ENCODE peak calls at places on chromosomes 2 and 18, in seven cellular contexts. One of them, this sample, is unnamed.

GRCh38 chr18:57542126-57542525 is 44.4 kb downstream of the FECH start:
- DNase-seq in body of pancreas: no peak
- DNase-seq in tibial nerve: no peak
- DNase-seq in cardiac fibroblast: peak
- DNase-seq in naive thymus-derived CD8-positive, alpha-beta T cell: no peak
- DNase-seq in HCT116: no peak
- DNase-seq in thyroid gland: no peak
- DNase-seq in this sample: no peak

GRCh38 chr2:152106464-152106863 is 7.6 kb upstream of the CACNB4 start:
- DNase-seq in body of pancreas: no peak
- DNase-seq in HCT116: no peak
- DNase-seq in naive thymus-derived CD8-positive, alpha-beta T cell: no peak
- DNase-seq in cardiac fibroblast: no peak
- DNase-seq in thyroid gland: no peak
- DNase-seq in tibial nerve: no peak
- DNase-seq in this sample: no peak

GRCh38 chr2:43084699-43085091 is 141.7 kb downstream of the ZFP36L2 start:
- DNase-seq in HCT116: no peak
- DNase-seq in naive thymus-derived CD8-positive, alpha-beta T cell: no peak
- DNase-seq in body of pancreas: no peak
- DNase-seq in cardiac fibroblast: peak
- DNase-seq in tibial nerve: no peak
- DNase-seq in thyroid gland: peak
- DNase-seq in this sample: no peak

GRCh38 chr2:28346587-28346986 is 46.1 kb upstream of the FOSL2 start:
- DNase-seq in thyroid gland: no peak
- DNase-seq in cardiac fibroblast: no peak
- DNase-seq in tibial nerve: no peak
- DNase-seq in naive thymus-derived CD8-positive, alpha-beta T cell: no peak
- DNase-seq in HCT116: no peak
- DNase-seq in body of pancreas: no peak
- DNase-seq in this sample: peak

GRCh38 chr2:100038019-100038418 is 104.4 kb downstream of the AFF3 start:
- DNase-seq in body of pancreas: no peak
- DNase-seq in tibial nerve: no peak
- DNase-seq in cardiac fibroblast: no peak
- DNase-seq in thyroid gland: no peak
- DNase-seq in naive thymus-derived CD8-positive, alpha-beta T cell: no peak
- DNase-seq in HCT116: no peak
- DNase-seq in this sample: no peak

GRCh38 chr18:10461989-10462388 is 7.6 kb downstream of the APCDD1 start:
- DNase-seq in cardiac fibroblast: no peak
- DNase-seq in HCT116: no peak
- DNase-seq in naive thymus-derived CD8-positive, alpha-beta T cell: no peak
- DNase-seq in body of pancreas: no peak
- DNase-seq in tibial nerve: no peak
- DNase-seq in thyroid gland: no peak
- DNase-seq in this sample: no peak

GRCh38 chr2:11248-11941 is 34.9 kb downstream of the FAM110C start:
- DNase-seq in naive thymus-derived CD8-positive, alpha-beta T cell: peak
- DNase-seq in tibial nerve: no peak
- DNase-seq in HCT116: peak
- DNase-seq in body of pancreas: peak
- DNase-seq in thyroid gland: peak
- DNase-seq in cardiac fibroblast: peak
- DNase-seq in this sample: peak

GRCh38 chr2:70983506-70984227 is 5.2 kb downstream of the ANKRD53 start:
- DNase-seq in naive thymus-derived CD8-positive, alpha-beta T cell: no peak
- DNase-seq in cardiac fibroblast: no peak
- DNase-seq in body of pancreas: peak
- DNase-seq in HCT116: no peak
- DNase-seq in thyroid gland: no peak
- DNase-seq in tibial nerve: no peak
- DNase-seq in this sample: peak

GRCh38 chr2:25311866-25312575 is 29.7 kb downstream of the DNMT3A start:
- DNase-seq in cardiac fibroblast: no peak
- DNase-seq in body of pancreas: peak
- DNase-seq in HCT116: no peak
- DNase-seq in naive thymus-derived CD8-positive, alpha-beta T cell: no peak
- DNase-seq in tibial nerve: no peak
- DNase-seq in thyroid gland: peak
- DNase-seq in this sample: no peak

GRCh38 chr2:189285962-189286648 is 106.5 kb upstream of the COL5A2 start:
- DNase-seq in tibial nerve: no peak
- DNase-seq in thyroid gland: no peak
- DNase-seq in naive thymus-derived CD8-positive, alpha-beta T cell: no peak
- DNase-seq in HCT116: no peak
- DNase-seq in body of pancreas: no peak
- DNase-seq in cardiac fibroblast: peak
- DNase-seq in this sample: no peak

GRCh38 chr2:45627911-45628310 is 16.8 kb upstream of the SRBD1 start:
- DNase-seq in tibial nerve: no peak
- DNase-seq in thyroid gland: no peak
- DNase-seq in naive thymus-derived CD8-positive, alpha-beta T cell: no peak
- DNase-seq in body of pancreas: no peak
- DNase-seq in cardiac fibroblast: peak
- DNase-seq in HCT116: no peak
- DNase-seq in this sample: no peak

GRCh38 chr2:218149098-218149497 is 17.7 kb downstream of the CXCR1 start:
- DNase-seq in HCT116: no peak
- DNase-seq in cardiac fibroblast: no peak
- DNase-seq in body of pancreas: no peak
- DNase-seq in naive thymus-derived CD8-positive, alpha-beta T cell: no peak
- DNase-seq in thyroid gland: no peak
- DNase-seq in tibial nerve: no peak
- DNase-seq in this sample: no peak

GRCh38 chr2:233593201-233593600 is 24.2 kb upstream of the UGT1A8 start:
- DNase-seq in thyroid gland: no peak
- DNase-seq in HCT116: no peak
- DNase-seq in cardiac fibroblast: no peak
- DNase-seq in tibial nerve: no peak
- DNase-seq in naive thymus-derived CD8-positive, alpha-beta T cell: no peak
- DNase-seq in body of pancreas: no peak
- DNase-seq in this sample: no peak

GRCh38 chr2:183919167-183919566 is 679.2 kb upstream of the ZNF804A start:
- DNase-seq in naive thymus-derived CD8-positive, alpha-beta T cell: no peak
- DNase-seq in HCT116: no peak
- DNase-seq in thyroid gland: no peak
- DNase-seq in cardiac fibroblast: no peak
- DNase-seq in body of pancreas: no peak
- DNase-seq in tibial nerve: no peak
- DNase-seq in this sample: no peak

GRCh38 chr2:24164416-24164973 is 10.4 kb upstream of the FAM228A start:
- DNase-seq in body of pancreas: peak
- DNase-seq in thyroid gland: no peak
- DNase-seq in cardiac fibroblast: no peak
- DNase-seq in tibial nerve: no peak
- DNase-seq in HCT116: peak
- DNase-seq in naive thymus-derived CD8-positive, alpha-beta T cell: peak
- DNase-seq in this sample: no peak

GRCh38 chr2:53558867-53559266 is 208.7 kb upstream of the CHAC2 start:
- DNase-seq in HCT116: no peak
- DNase-seq in thyroid gland: no peak
- DNase-seq in cardiac fibroblast: no peak
- DNase-seq in tibial nerve: no peak
- DNase-seq in naive thymus-derived CD8-positive, alpha-beta T cell: no peak
- DNase-seq in body of pancreas: no peak
- DNase-seq in this sample: no peak

GRCh38 chr2:51424418-51424817 is 392.5 kb upstream of the NRXN1 start:
- DNase-seq in thyroid gland: no peak
- DNase-seq in body of pancreas: no peak
- DNase-seq in HCT116: peak
- DNase-seq in tibial nerve: no peak
- DNase-seq in naive thymus-derived CD8-positive, alpha-beta T cell: no peak
- DNase-seq in cardiac fibroblast: no peak
- DNase-seq in this sample: no peak

GRCh38 chr18:75869197-75869596 is 441.7 kb upstream of the SMIM21 start:
- DNase-seq in tibial nerve: no peak
- DNase-seq in naive thymus-derived CD8-positive, alpha-beta T cell: no peak
- DNase-seq in cardiac fibroblast: no peak
- DNase-seq in thyroid gland: no peak
- DNase-seq in HCT116: no peak
- DNase-seq in body of pancreas: no peak
- DNase-seq in this sample: no peak

GRCh38 chr2:62423883-62424458 is 82.0 kb downstream of the TMEM17 start:
- DNase-seq in cardiac fibroblast: no peak
- DNase-seq in naive thymus-derived CD8-positive, alpha-beta T cell: no peak
- DNase-seq in body of pancreas: no peak
- DNase-seq in HCT116: no peak
- DNase-seq in tibial nerve: no peak
- DNase-seq in thyroid gland: peak
- DNase-seq in this sample: no peak

GRCh38 chr2:10389596-10389995 is 58.5 kb downstream of the ODC1 start:
- DNase-seq in body of pancreas: no peak
- DNase-seq in thyroid gland: no peak
- DNase-seq in naive thymus-derived CD8-positive, alpha-beta T cell: no peak
- DNase-seq in cardiac fibroblast: no peak
- DNase-seq in tibial nerve: no peak
- DNase-seq in HCT116: no peak
- DNase-seq in this sample: peak

GRCh38 chr2:64166637-64167420 is 22.6 kb upstream of the PELI1 start:
- DNase-seq in HCT116: no peak
- DNase-seq in thyroid gland: no peak
- DNase-seq in tibial nerve: no peak
- DNase-seq in body of pancreas: no peak
- DNase-seq in naive thymus-derived CD8-positive, alpha-beta T cell: no peak
- DNase-seq in cardiac fibroblast: no peak
- DNase-seq in this sample: no peak

GRCh38 chr2:10531874-10532273 is 83.7 kb upstream of the ODC1 start:
- DNase-seq in cardiac fibroblast: no peak
- DNase-seq in tibial nerve: no peak
- DNase-seq in HCT116: no peak
- DNase-seq in body of pancreas: no peak
- DNase-seq in naive thymus-derived CD8-positive, alpha-beta T cell: no peak
- DNase-seq in thyroid gland: no peak
- DNase-seq in this sample: no peak

GRCh38 chr18:5461056-5461455 is 82.7 kb downstream of the EPB41L3 start:
- DNase-seq in thyroid gland: no peak
- DNase-seq in cardiac fibroblast: no peak
- DNase-seq in naive thymus-derived CD8-positive, alpha-beta T cell: no peak
- DNase-seq in HCT116: no peak
- DNase-seq in tibial nerve: no peak
- DNase-seq in body of pancreas: no peak
- DNase-seq in this sample: no peak

GRCh38 chr2:194260185-194260584 is 1396.8 kb upstream of the SLC39A10 start:
- DNase-seq in tibial nerve: no peak
- DNase-seq in thyroid gland: no peak
- DNase-seq in naive thymus-derived CD8-positive, alpha-beta T cell: no peak
- DNase-seq in body of pancreas: no peak
- DNase-seq in HCT116: no peak
- DNase-seq in cardiac fibroblast: no peak
- DNase-seq in this sample: no peak

GRCh38 chr2:28662044-28662443 is 89.6 kb upstream of the PPP1CB start:
- DNase-seq in tibial nerve: no peak
- DNase-seq in body of pancreas: peak
- DNase-seq in HCT116: no peak
- DNase-seq in cardiac fibroblast: no peak
- DNase-seq in naive thymus-derived CD8-positive, alpha-beta T cell: no peak
- DNase-seq in thyroid gland: peak
- DNase-seq in this sample: peak

GRCh38 chr2:109322111-109322510 is 193.1 kb downstream of the SH3RF3 start:
- DNase-seq in tibial nerve: peak
- DNase-seq in naive thymus-derived CD8-positive, alpha-beta T cell: no peak
- DNase-seq in HCT116: no peak
- DNase-seq in thyroid gland: peak
- DNase-seq in cardiac fibroblast: peak
- DNase-seq in body of pancreas: peak
- DNase-seq in this sample: peak

GRCh38 chr2:152847067-152847466 is 128.6 kb downstream of the ARL6IP6 start:
- DNase-seq in naive thymus-derived CD8-positive, alpha-beta T cell: no peak
- DNase-seq in HCT116: no peak
- DNase-seq in tibial nerve: no peak
- DNase-seq in cardiac fibroblast: peak
- DNase-seq in body of pancreas: no peak
- DNase-seq in thyroid gland: no peak
- DNase-seq in this sample: no peak

GRCh38 chr2:38709515-38710194 is 41.5 kb downstream of the SRSF7 start:
- DNase-seq in HCT116: no peak
- DNase-seq in body of pancreas: no peak
- DNase-seq in cardiac fibroblast: no peak
- DNase-seq in tibial nerve: no peak
- DNase-seq in thyroid gland: no peak
- DNase-seq in naive thymus-derived CD8-positive, alpha-beta T cell: peak
- DNase-seq in this sample: no peak

GRCh38 chr2:55618649-55619055 is 1.2 kb upstream of the PPP4R3B start:
- DNase-seq in cardiac fibroblast: peak
- DNase-seq in HCT116: peak
- DNase-seq in naive thymus-derived CD8-positive, alpha-beta T cell: peak
- DNase-seq in thyroid gland: peak
- DNase-seq in body of pancreas: peak
- DNase-seq in tibial nerve: no peak
- DNase-seq in this sample: peak

GRCh38 chr2:201806442-201806841 is at the start of gene CDK15:
- DNase-seq in naive thymus-derived CD8-positive, alpha-beta T cell: no peak
- DNase-seq in thyroid gland: no peak
- DNase-seq in cardiac fibroblast: peak
- DNase-seq in body of pancreas: no peak
- DNase-seq in tibial nerve: no peak
- DNase-seq in HCT116: no peak
- DNase-seq in this sample: no peak

GRCh38 chr2:27996156-27996920 is 105.8 kb downstream of the BABAM2 start:
- DNase-seq in body of pancreas: no peak
- DNase-seq in thyroid gland: no peak
- DNase-seq in tibial nerve: no peak
- DNase-seq in HCT116: no peak
- DNase-seq in cardiac fibroblast: no peak
- DNase-seq in naive thymus-derived CD8-positive, alpha-beta T cell: no peak
- DNase-seq in this sample: no peak

GRCh38 chr2:176854062-176854461 is 358.5 kb upstream of the HNRNPA3 start:
- DNase-seq in HCT116: no peak
- DNase-seq in tibial nerve: no peak
- DNase-seq in thyroid gland: no peak
- DNase-seq in body of pancreas: no peak
- DNase-seq in cardiac fibroblast: no peak
- DNase-seq in naive thymus-derived CD8-positive, alpha-beta T cell: no peak
- DNase-seq in this sample: no peak

GRCh38 chr2:205585451-205586045 is 96.8 kb upstream of the NRP2 start:
- DNase-seq in naive thymus-derived CD8-positive, alpha-beta T cell: no peak
- DNase-seq in tibial nerve: no peak
- DNase-seq in thyroid gland: no peak
- DNase-seq in body of pancreas: no peak
- DNase-seq in cardiac fibroblast: no peak
- DNase-seq in HCT116: no peak
- DNase-seq in this sample: no peak

GRCh38 chr18:62963522-62963921 is 248.2 kb downstream of the PHLPP1 start:
- DNase-seq in cardiac fibroblast: no peak
- DNase-seq in tibial nerve: no peak
- DNase-seq in naive thymus-derived CD8-positive, alpha-beta T cell: no peak
- DNase-seq in body of pancreas: no peak
- DNase-seq in thyroid gland: no peak
- DNase-seq in HCT116: no peak
- DNase-seq in this sample: no peak

GRCh38 chr18:5294618-5295230 is 802 bp downstream of the ZBTB14 start:
- DNase-seq in thyroid gland: peak
- DNase-seq in body of pancreas: peak
- DNase-seq in tibial nerve: no peak
- DNase-seq in naive thymus-derived CD8-positive, alpha-beta T cell: peak
- DNase-seq in HCT116: no peak
- DNase-seq in cardiac fibroblast: peak
- DNase-seq in this sample: peak

GRCh38 chr2:120675460-120676130 is 60.1 kb upstream of the GLI2 start:
- DNase-seq in naive thymus-derived CD8-positive, alpha-beta T cell: no peak
- DNase-seq in tibial nerve: peak
- DNase-seq in cardiac fibroblast: peak
- DNase-seq in body of pancreas: peak
- DNase-seq in thyroid gland: peak
- DNase-seq in HCT116: peak
- DNase-seq in this sample: no peak

GRCh38 chr2:53021285-53021684 is 746.3 kb upstream of the CHAC2 start:
- DNase-seq in cardiac fibroblast: peak
- DNase-seq in tibial nerve: no peak
- DNase-seq in naive thymus-derived CD8-positive, alpha-beta T cell: no peak
- DNase-seq in thyroid gland: no peak
- DNase-seq in HCT116: no peak
- DNase-seq in body of pancreas: no peak
- DNase-seq in this sample: no peak

GRCh38 chr18:74410441-74410992 is 46.6 kb downstream of the DIPK1C start:
- DNase-seq in tibial nerve: no peak
- DNase-seq in naive thymus-derived CD8-positive, alpha-beta T cell: no peak
- DNase-seq in thyroid gland: no peak
- DNase-seq in HCT116: no peak
- DNase-seq in body of pancreas: no peak
- DNase-seq in cardiac fibroblast: no peak
- DNase-seq in this sample: no peak